ENCODE peak calls at places on chromosomes 12 and 14, in five cellular contexts. R is fibroblast of lung, E is aorta, Y is A549, S is adipocyte. X is an unnamed sample.

GRCh38 chr14:22553445-22553844 is 35.6 kb downstream of the DAD1 start:
- DNase-seq in S (no peak), R (no peak), Y (no peak), E (no peak), X (no peak)

GRCh38 chr14:104650057-104650980 is 39.1 kb upstream of the INF2 start:
- DNase-seq in E (peak), S (peak), Y (peak), R (peak), X (peak)

GRCh38 chr12:124233041-124233836 is 61.7 kb upstream of the RFLNA start:
- DNase-seq in Y (no peak), S (peak), R (peak), E (no peak), X (no peak)

GRCh38 chr12:44021471-44021971 is 185.6 kb downstream of the TMEM117 start:
- DNase-seq in E (no peak), R (no peak), S (no peak), Y (no peak), X (no peak)

GRCh38 chr14:68781161-68782021 is 11.5 kb downstream of the ZFP36L1 start:
- DNase-seq in S (no peak), E (no peak), Y (no peak), R (no peak), X (peak)

GRCh38 chr12:28817524-28817923 is 331.6 kb upstream of the FAR2 start:
- DNase-seq in R (no peak), S (no peak), E (no peak), Y (no peak), X (no peak)

GRCh38 chr14:99871771-99872170 is 78.6 kb downstream of the EML1 start:
- DNase-seq in Y (no peak), E (no peak), R (no peak), S (no peak), X (no peak)

GRCh38 chr12:12608557-12608957 is 3.1 kb upstream of the CREBL2 start:
- DNase-seq in R (peak), S (no peak), Y (peak), E (no peak), X (no peak)

GRCh38 chr12:117216686-117217085 is 26.4 kb upstream of the FBXO21 start:
- DNase-seq in R (no peak), S (no peak), E (no peak), Y (no peak), X (no peak)

GRCh38 chr12:80714055-80714454 is 2.7 kb upstream of the MYF5 start:
- DNase-seq in Y (no peak), E (no peak), S (no peak), R (peak), X (no peak)

GRCh38 chr14:32507029-32507984 is 178.2 kb downstream of the AKAP6 start:
- DNase-seq in E (no peak), S (peak), Y (peak), R (peak), X (no peak)

GRCh38 chr14:88256997-88257755 is 65.9 kb downstream of the KCNK10 start:
- DNase-seq in S (no peak), R (no peak), Y (no peak), E (no peak), X (no peak)

GRCh38 chr12:114993202-114993601 is 309.2 kb upstream of the TBX3 start:
- DNase-seq in E (no peak), Y (no peak), S (no peak), R (no peak), X (no peak)

GRCh38 chr14:24690492-24690891 is 56.5 kb upstream of the GZMB start:
- DNase-seq in S (no peak), R (no peak), Y (no peak), E (no peak), X (no peak)

GRCh38 chr12:807041-807717 is 54.8 kb downstream of the WNK1 start:
- DNase-seq in R (no peak), S (no peak), E (no peak), Y (no peak), X (peak)

GRCh38 chr12:91111366-91112321 is at the start of gene LUM:
- DNase-seq in Y (no peak), R (peak), S (peak), E (peak), X (no peak)

GRCh38 chr14:54189358-54190354 is 207.2 kb upstream of the CDKN3 start:
- DNase-seq in R (peak), S (peak), Y (no peak), E (no peak), X (peak)

GRCh38 chr14:90561031-90561430 is 164.2 kb downstream of the CALM1 start:
- DNase-seq in Y (no peak), E (peak), S (no peak), R (no peak), X (no peak)

GRCh38 chr14:69479696-69480095 is 4.8 kb upstream of the PLEKHD1 start:
- DNase-seq in Y (no peak), S (no peak), E (no peak), R (no peak), X (no peak)

GRCh38 chr14:76710093-76711010 is 50.9 kb upstream of the VASH1 start:
- DNase-seq in E (no peak), R (peak), S (peak), Y (peak), X (peak)

GRCh38 chr12:54016478-54016964 is 7.7 kb downstream of the HOXC8 start:
- DNase-seq in Y (peak), R (peak), S (no peak), E (peak), X (no peak)

GRCh38 chr14:26525057-26525456 is 72.8 kb downstream of the NOVA1 start:
- DNase-seq in E (no peak), S (peak), Y (no peak), R (peak), X (no peak)

GRCh38 chr12:3363608-3364007 is 127.4 kb upstream of the PRMT8 start:
- DNase-seq in R (no peak), S (no peak), Y (no peak), E (peak), X (no peak)

GRCh38 chr14:79199217-79199616 is 1012.1 kb downstream of the DIO2 start:
- DNase-seq in S (no peak), E (no peak), Y (no peak), R (no peak), X (no peak)

GRCh38 chr12:121005346-121005815 is 10.9 kb downstream of the C12orf43 start:
- DNase-seq in E (no peak), S (peak), Y (no peak), R (peak), X (no peak)

GRCh38 chr12:70843363-70843762 is 77.2 kb downstream of the PTPRR start:
- DNase-seq in Y (no peak), S (no peak), R (no peak), E (no peak), X (no peak)

GRCh38 chr12:15274561-15274967 is 47.7 kb upstream of the PTPRO start:
- DNase-seq in Y (no peak), S (no peak), E (no peak), R (peak), X (no peak)

GRCh38 chr12:41076114-41076513 is 112.0 kb upstream of the PDZRN4 start:
- DNase-seq in E (no peak), S (no peak), R (no peak), Y (no peak), X (no peak)

GRCh38 chr14:56278383-56278782 is 160.2 kb downstream of the PELI2 start:
- DNase-seq in Y (no peak), R (no peak), E (no peak), S (no peak), X (no peak)

GRCh38 chr12:65175385-65175784 is 6.0 kb downstream of the LEMD3 start:
- DNase-seq in R (no peak), Y (no peak), E (no peak), S (no peak), X (no peak)
- H3K4me3 ChIP-seq in R (no peak), Y (no peak), E (no peak), S (no peak), X (no peak)

DNA sequence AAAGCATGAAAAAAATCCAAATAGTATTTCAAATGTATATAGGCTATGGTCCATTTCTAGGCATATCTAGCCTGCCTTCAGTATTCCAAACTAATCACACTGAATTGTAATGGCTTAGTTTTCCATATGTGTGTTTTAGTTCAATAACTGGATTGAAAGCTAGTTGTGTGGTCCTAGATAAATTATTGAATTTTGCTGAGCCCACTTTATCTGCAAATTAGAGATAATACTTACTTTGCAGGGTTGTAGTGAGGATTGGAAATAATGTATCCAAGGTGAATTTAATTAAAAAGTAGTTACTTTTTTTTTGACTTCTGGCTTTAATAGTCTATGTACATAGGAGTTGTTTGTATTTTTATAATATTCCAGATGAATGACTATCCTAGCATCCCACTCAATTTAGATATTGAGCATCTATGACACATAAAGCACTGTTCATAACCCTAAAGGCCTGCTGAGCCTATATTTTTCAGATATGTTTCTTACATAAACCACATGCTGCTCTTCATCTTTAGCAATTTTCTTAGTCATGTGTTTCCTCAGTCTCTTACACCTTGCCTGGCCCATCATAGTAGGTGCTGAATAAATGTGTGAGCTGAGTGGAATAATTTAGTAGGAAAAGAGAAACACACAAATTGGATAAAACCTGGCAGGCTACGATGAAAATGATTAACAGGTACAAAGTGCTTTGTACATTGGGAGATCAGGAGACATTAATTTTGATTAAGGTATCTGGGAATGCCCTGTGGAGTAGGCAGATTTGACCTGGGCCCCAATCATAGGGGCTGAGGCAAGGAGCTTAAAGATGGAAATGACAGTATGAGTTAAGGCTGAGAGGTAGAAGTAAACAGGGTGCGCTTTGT is 1.1 kb upstream of the ATP23 start:
- DNase-seq in Y (no peak), E (no peak), R (no peak), S (no peak), X (no peak)
- H3K4me3 ChIP-seq in Y (peak), E (no peak), R (peak), S (peak), X (peak)

DNA sequence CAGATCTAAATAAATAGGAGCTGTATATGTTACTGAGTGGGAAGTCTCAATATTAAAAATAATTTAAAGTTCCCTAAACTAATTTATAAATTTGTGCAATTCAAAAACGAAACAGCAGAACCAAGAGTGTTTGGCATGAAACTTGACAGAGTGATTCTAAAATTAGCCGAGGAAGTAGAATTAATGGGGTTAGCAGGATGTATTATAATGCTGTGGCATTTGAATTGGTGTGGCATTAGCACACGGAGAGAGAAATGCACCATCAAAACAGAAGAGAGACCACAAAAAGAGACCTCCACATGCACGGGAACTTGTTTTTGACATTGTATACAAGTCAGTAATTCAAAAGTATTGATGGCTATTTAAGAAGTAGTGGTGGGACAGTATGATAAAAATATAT is 366.0 kb upstream of the RGS6 start:
- DNase-seq in R (no peak), S (no peak), E (no peak), Y (no peak), X (no peak)
- H3K4me3 ChIP-seq in R (no peak), S (no peak), E (no peak), Y (no peak), X (no peak)

DNA sequence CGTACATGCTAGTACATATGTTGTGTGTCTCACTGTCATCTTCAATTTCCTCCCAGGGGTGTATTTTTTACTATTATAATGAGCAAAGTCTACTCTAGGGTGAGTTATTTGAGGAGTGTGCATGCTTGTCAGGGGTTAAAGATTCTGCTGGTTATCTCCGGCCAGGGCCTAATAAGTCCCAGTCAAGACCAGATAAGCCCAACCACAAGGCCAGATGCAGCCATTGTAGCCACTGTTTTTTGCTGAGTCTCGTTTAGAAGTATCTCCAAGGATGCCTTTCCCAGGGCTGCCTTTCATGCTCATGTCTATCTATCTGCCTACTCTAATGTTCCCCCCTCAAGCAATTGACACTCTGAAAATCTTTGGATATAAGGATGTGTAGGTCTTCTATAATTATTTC is 300.5 kb downstream of the IPO8 start:
- DNase-seq in E (no peak), Y (no peak), S (no peak), R (no peak), X (no peak)
- H3K4me3 ChIP-seq in E (no peak), Y (no peak), S (no peak), R (no peak), X (no peak)

X was measured in Jurkat, Clone E6-1.